ENCODE peak calls at places on chromosome 20, in seven cellular contexts. E, M, F, T, I, B and A are unnamed samples.

GRCh38 chr20:34369265-34369664 is 6.2 kb downstream of the ITCH start:
- DNase-seq in E (no peak), M (no peak), F (no peak), T (no peak), I (no peak), B (no peak), A (no peak)

GRCh38 chr20:43949741-43950618 is 35.3 kb downstream of the TOX2 start:
- DNase-seq in E (no peak), M (no peak), F (no peak), T (no peak), I (no peak), B (no peak), A (peak; percentile 46)

GRCh38 chr20:14235355-14235754 is 102.1 kb downstream of the FLRT3 start:
- DNase-seq in E (peak; percentile 65), M (no peak), F (no peak), T (peak; percentile 38), I (no peak), B (no peak), A (no peak)

GRCh38 chr20:63890616-63891015 is 4.3 kb upstream of the DNAJC5 start:
- DNase-seq in E (no peak), M (no peak), F (no peak), T (no peak), I (no peak), B (no peak), A (no peak)

GRCh38 chr20:63953764-63954429 is 2.3 kb downstream of the UCKL1 start:
- DNase-seq in E (no peak), M (no peak), F (no peak), T (no peak), I (no peak), B (no peak), A (no peak)

GRCh38 chr20:46071573-46071972 is 18.2 kb downstream of the NCOA5 start:
- DNase-seq in E (no peak), M (no peak), F (no peak), T (no peak), I (no peak), B (no peak), A (no peak)

GRCh38 chr20:2713285-2713684 is 20.7 kb downstream of the EBF4 start:
- DNase-seq in E (no peak), M (peak; percentile 38), F (no peak), T (no peak), I (no peak), B (no peak), A (no peak)

GRCh38 chr20:61753196-61753942 is 312.3 kb downstream of the TAF4 start:
- DNase-seq in E (no peak), M (peak; percentile 71), F (no peak), T (no peak), I (peak; percentile 22), B (no peak), A (no peak)

GRCh38 chr20:24895898-24896658 is 53.0 kb upstream of the CST7 start:
- DNase-seq in E (no peak), M (no peak), F (no peak), T (no peak), I (no peak), B (no peak), A (no peak)

GRCh38 chr20:1266167-1266973 is at the start of gene SNPH:
- DNase-seq in E (peak; percentile 16), M (peak; percentile 57), F (peak; percentile 66), T (peak; percentile 33), I (peak; percentile 45), B (peak; percentile 48), A (peak; percentile 84)

GRCh38 chr20:43766395-43766794 is 39.6 kb upstream of the GTSF1L start:
- DNase-seq in E (no peak), M (no peak), F (no peak), T (no peak), I (no peak), B (no peak), A (peak; percentile 72)

GRCh38 chr20:36306557-36307411 is 645 bp downstream of the DLGAP4 start:
- DNase-seq in E (no peak), M (no peak), F (no peak), T (no peak), I (no peak), B (no peak), A (no peak)

GRCh38 chr20:54212226-54212625 is 4.3 kb downstream of the PFDN4 start:
- DNase-seq in E (no peak), M (no peak), F (no peak), T (peak; percentile 69), I (no peak), B (no peak), A (no peak)

GRCh38 chr20:38135641-38136420 is 29.2 kb downstream of the TGM2 start:
- DNase-seq in E (no peak), M (no peak), F (no peak), T (no peak), I (no peak), B (no peak), A (no peak)

GRCh38 chr20:37680420-37680819 is 13.4 kb upstream of the CTNNBL1 start:
- DNase-seq in E (no peak), M (peak; percentile 23), F (no peak), T (no peak), I (no peak), B (no peak), A (no peak)

GRCh38 chr20:63093966-63094766 is 87.4 kb upstream of the BHLHE23 start:
- DNase-seq in E (no peak), M (no peak), F (no peak), T (no peak), I (no peak), B (no peak), A (peak; percentile 8)